ENCODE peak calls at places on chromosomes 5 and 9, in eight cellular contexts. R is CD8-positive, alpha-beta memory T cell; L is AG08396; J is astrocyte; G is left ventricle myocardium superior; P is activated naive CD8-positive, alpha-beta T cell treated with anti-CD3 and anti-CD28 coated beads, Interleukin-2, amount 50 U/mL, for 24 hours; V is stimulated activated CD4-positive, alpha-beta T cell treated with anti-CD3 and anti-CD28 coated beads, Interleukin-4, amount 100 ng/mL, for 4 hours; B is cardiac fibroblast. C is an unnamed sample.

GRCh38 chr5:38755171-38755570 is 90.6 kb upstream of the OSMR start:
- DNase-seq in B (peak; percentile 39), P (no peak), J (peak; percentile 75), R (no peak), L (peak; percentile 60), G (no peak), V (no peak), C (no peak)

GRCh38 chr9:111037744-111038335 is 430 bp downstream of the LPAR1 start:
- DNase-seq in G (peak; percentile 49), V (no peak), B (peak; percentile 44), P (no peak), R (no peak), J (peak; percentile 16), L (peak; percentile 42), C (no peak)

GRCh38 chr9:90905079-90905478 is 103.5 kb downstream of the SYK start:
- DNase-seq in J (no peak), B (no peak), L (no peak), P (no peak), G (no peak), V (no peak), R (no peak), C (no peak)

GRCh38 chr5:10538789-10539684 is 24.8 kb upstream of the ANKRD33B start:
- DNase-seq in R (no peak), G (no peak), J (no peak), L (no peak), B (no peak), P (no peak), V (no peak), C (no peak)

GRCh38 chr9:2602704-2603116 is 18.9 kb upstream of the VLDLR start:
- DNase-seq in R (no peak), G (no peak), L (no peak), J (no peak), B (peak; percentile 26), P (no peak), V (no peak), C (peak; percentile 57)

GRCh38 chr9:132699926-132700325 is 29.7 kb downstream of the GTF3C4 start:
- DNase-seq in G (no peak), L (no peak), P (no peak), B (no peak), J (no peak), V (no peak), R (no peak), C (no peak)

GRCh38 chr5:7094626-7095025 is 301.3 kb upstream of the ADCY2 start:
- DNase-seq in R (no peak), P (no peak), B (no peak), V (no peak), J (no peak), G (no peak), L (no peak), C (peak; percentile 57)

GRCh38 chr9:128293091-128293490 is 17.0 kb downstream of the SWI5 start:
- DNase-seq in L (no peak), B (no peak), P (no peak), V (no peak), G (no peak), R (no peak), J (no peak), C (peak; percentile 32)

GRCh38 chr5:392431-392988 is 50.5 kb upstream of the EXOC3 start:
- DNase-seq in P (peak; percentile 83), R (peak; percentile 48), L (peak; percentile 16), V (peak; percentile 67), G (no peak), J (peak; percentile 31), B (no peak), C (peak; percentile 100)

GRCh38 chr9:115952667-115953316 is 200.8 kb upstream of the PAPPA start:
- DNase-seq in R (no peak), V (no peak), B (peak; percentile 46), P (no peak), J (peak; percentile 81), L (peak; percentile 32), G (no peak), C (no peak)

GRCh38 chr5:87410941-87411340 is 1.8 kb downstream of the CCNH start:
- DNase-seq in R (no peak), B (peak; percentile 79), P (no peak), L (peak; percentile 18), J (peak; percentile 97), V (no peak), G (no peak), C (no peak)

GRCh38 chr9:31023793-31024192 is 1360.7 kb upstream of the ACO1 start:
- DNase-seq in P (no peak), V (no peak), R (no peak), J (no peak), B (no peak), L (no peak), G (no peak), C (no peak)

GRCh38 chr5:51657340-51658240 is 274.3 kb downstream of the ISL1 start:
- DNase-seq in J (no peak), R (no peak), G (no peak), V (no peak), P (no peak), B (peak; percentile 12), L (no peak), C (no peak)

GRCh38 chr9:127393680-127394079 is 3.3 kb upstream of the SLC2A8 start:
- DNase-seq in V (no peak), B (peak; percentile 60), R (no peak), J (peak; percentile 26), P (no peak), G (no peak), L (no peak), C (no peak)

GRCh38 chr5:163306421-163306820 is 131.0 kb upstream of the CCNG1 start:
- DNase-seq in R (no peak), G (no peak), P (no peak), V (no peak), L (no peak), B (peak; percentile 48), J (no peak), C (peak; percentile 46)

GRCh38 chr9:118570076-118570475 is 799.2 kb downstream of the BRINP1 start:
- DNase-seq in V (no peak), L (no peak), J (no peak), P (no peak), R (no peak), G (no peak), B (peak; percentile 5), C (no peak)

GRCh38 chr5:165876538-165876937 is 2371.1 kb downstream of the MAT2B start:
- DNase-seq in L (no peak), P (no peak), V (no peak), J (no peak), G (no peak), B (no peak), R (no peak), C (no peak)

GRCh38 chr5:147381555-147381954 is 128.3 kb downstream of the DPYSL3 start:
- DNase-seq in L (no peak), V (no peak), R (no peak), G (no peak), B (no peak), J (no peak), P (no peak), C (no peak)

GRCh38 chr5:77181173-77181572 is 29.3 kb upstream of the PDE8B start:
- DNase-seq in G (no peak), R (no peak), L (no peak), P (no peak), J (no peak), V (no peak), B (no peak), C (no peak)

GRCh38 chr5:3167473-3167872 is 416.0 kb upstream of the IRX2 start:
- DNase-seq in V (no peak), P (no peak), R (no peak), L (no peak), G (no peak), J (no peak), B (no peak), C (no peak)

GRCh38 chr9:4583001-4583400 is 79.1 kb upstream of the PLPP6 start:
- DNase-seq in J (no peak), R (no peak), G (no peak), B (no peak), P (no peak), V (no peak), L (no peak), C (no peak)

GRCh38 chr9:133403766-133404439 is 13.9 kb downstream of the REXO4 start:
- DNase-seq in L (no peak), R (peak; percentile 41), G (no peak), B (peak; percentile 18), P (peak; percentile 62), J (no peak), V (peak; percentile 50), C (peak; percentile 51)

GRCh38 chr5:1318659-1319251 is 23.9 kb upstream of the TERT start:
- DNase-seq in P (no peak), V (no peak), L (no peak), G (no peak), B (no peak), J (no peak), R (no peak), C (peak; percentile 49)

GRCh38 chr9:129483467-129484324 is 137.2 kb downstream of the C9orf50 start:
- DNase-seq in L (peak; percentile 87), G (peak; percentile 90), B (peak; percentile 98), J (peak; percentile 87), V (no peak), R (peak; percentile 41), P (no peak), C (peak; percentile 31)

GRCh38 chr5:81398741-81399140 is 4.8 kb upstream of the ACOT12 start:
- DNase-seq in P (no peak), L (no peak), B (no peak), V (no peak), R (no peak), J (no peak), G (no peak), C (peak; percentile 14)

GRCh38 chr5:179255527-179256228 is 89.6 kb downstream of the ADAMTS2 start:
- DNase-seq in V (no peak), R (no peak), J (no peak), B (no peak), L (no peak), G (no peak), P (no peak), C (no peak)

GRCh38 chr9:71863652-71864051 is 47.3 kb downstream of the ABHD17B start:
- DNase-seq in L (no peak), J (peak; percentile 60), R (no peak), B (peak; percentile 29), V (no peak), G (no peak), P (no peak), C (no peak)

GRCh38 chr9:72753261-72753893 is 199.5 kb downstream of the ALDH1A1 start:
- DNase-seq in G (no peak), J (peak; percentile 21), R (no peak), L (peak; percentile 17), P (no peak), V (no peak), B (peak; percentile 39), C (peak; percentile 1)

GRCh38 chr9:347667-348292 is 133.1 kb downstream of the DOCK8 start:
- DNase-seq in P (no peak), J (peak; percentile 17), L (peak; percentile 14), V (no peak), B (peak; percentile 68), G (no peak), R (no peak), C (peak; percentile 59)

GRCh38 chr9:104682642-104683041 is 11.7 kb upstream of the OR13D1 start:
- DNase-seq in R (no peak), L (peak; percentile 21), J (peak; percentile 22), G (no peak), V (no peak), P (no peak), B (peak; percentile 68), C (peak; percentile 66)

C was measured in NB4.